ENCODE peak calls at places on chromosomes 7 and 10, in seven cellular contexts. H is colonic mucosa, B is fibroblast of lung, I is H1, T is MCF 10A, K is brain microvascular endothelial cell, V is neural progenitor cell. O is an unnamed sample.

GRCh38 chr7:85065888-85066485 is 120.9 kb downstream of the SEMA3D start:
- DNase-seq in H (no peak), B (peak), I (no peak), T (no peak), K (no peak), V (no peak), O (no peak)

GRCh38 chr10:15158972-15159371 is 9.5 kb downstream of the NMT2 start:
- DNase-seq in H (no peak), B (no peak), I (no peak), T (no peak), K (no peak), V (no peak), O (no peak)

GRCh38 chr10:51289519-51289918 is 215.2 kb downstream of the PRKG1 start:
- DNase-seq in H (no peak), B (no peak), I (no peak), T (no peak), K (no peak), V (no peak), O (no peak)

GRCh38 chr10:642186-642890 is 47.1 kb downstream of the DIP2C start:
- DNase-seq in H (peak), B (no peak), I (no peak), T (no peak), K (no peak), V (no peak), O (no peak)

GRCh38 chr7:129530881-129531391 is 28.6 kb downstream of the SMKR1 start:
- DNase-seq in H (no peak), B (peak), I (no peak), T (peak), K (peak), V (no peak), O (peak)

GRCh38 chr7:55348502-55348901 is 16.6 kb upstream of the LANCL2 start:
- DNase-seq in H (no peak), B (peak), I (no peak), T (peak), K (peak), V (no peak), O (no peak)

GRCh38 chr7:140229591-140230516 is 53.1 kb upstream of the KDM7A start:
- DNase-seq in H (peak), B (no peak), I (peak), T (no peak), K (no peak), V (peak), O (peak)

GRCh38 chr10:1408656-1409358 is 328.5 kb downstream of the ADARB2 start:
- DNase-seq in H (no peak), B (no peak), I (no peak), T (no peak), K (no peak), V (no peak), O (no peak)

GRCh38 chr10:115572740-115573455 is 479.7 kb downstream of the ATRNL1 start:
- DNase-seq in H (no peak), B (no peak), I (peak), T (peak), K (no peak), V (peak), O (no peak)

GRCh38 chr10:132173185-132173584 is 13.6 kb upstream of the DPYSL4 start:
- DNase-seq in H (no peak), B (no peak), I (no peak), T (no peak), K (no peak), V (no peak), O (no peak)

GRCh38 chr10:130022071-130022470 is 58.0 kb upstream of the EBF3 start:
- DNase-seq in H (no peak), B (no peak), I (no peak), T (no peak), K (no peak), V (no peak), O (no peak)

GRCh38 chr10:102673235-102673634 is 29.0 kb downstream of the TRIM8 start:
- DNase-seq in H (no peak), B (no peak), I (no peak), T (no peak), K (no peak), V (no peak), O (no peak)

GRCh38 chr7:104231054-104232046 is 23.5 kb upstream of the ORC5 start:
- DNase-seq in H (peak), B (peak), I (peak), T (peak), K (peak), V (peak), O (peak)

GRCh38 chr7:138556771-138557484 is 96.9 kb downstream of the TRIM24 start:
- DNase-seq in H (no peak), B (peak), I (no peak), T (no peak), K (no peak), V (no peak), O (no peak)

GRCh38 chr7:33157311-33157710 is 27.9 kb downstream of the BBS9 start:
- DNase-seq in H (no peak), B (peak), I (no peak), T (no peak), K (no peak), V (no peak), O (no peak)

GRCh38 chr7:128131115-128131514 is 99.9 kb upstream of the LRRC4 start:
- DNase-seq in H (no peak), B (no peak), I (no peak), T (no peak), K (no peak), V (no peak), O (no peak)

GRCh38 chr10:27568196-27569175 is 64.4 kb downstream of the RAB18 start:
- DNase-seq in H (no peak), B (no peak), I (no peak), T (no peak), K (no peak), V (no peak), O (no peak)

GRCh38 chr7:139673230-139673629 is 104.6 kb downstream of the HIPK2 start:
- DNase-seq in H (no peak), B (no peak), I (no peak), T (peak), K (no peak), V (no peak), O (peak)

GRCh38 chr7:142301923-142302550 is 44.2 kb upstream of the PRSS58 start:
- DNase-seq in H (no peak), B (peak), I (no peak), T (peak), K (no peak), V (no peak), O (no peak)

GRCh38 chr10:133365461-133366129 is 7.6 kb downstream of the ECHS1 start:
- DNase-seq in H (no peak), B (no peak), I (no peak), T (no peak), K (no peak), V (no peak), O (no peak)

GRCh38 chr10:117218654-117219053 is 21.4 kb downstream of the KCNK18 start:
- DNase-seq in H (no peak), B (no peak), I (no peak), T (no peak), K (no peak), V (peak), O (no peak)

GRCh38 chr7:22841954-22842353 is 19.3 kb upstream of the TOMM7 start:
- DNase-seq in H (no peak), B (no peak), I (no peak), T (no peak), K (no peak), V (peak), O (no peak)

GRCh38 chr10:110503528-110504110 is 5.9 kb downstream of the DUSP5 start:
- DNase-seq in H (no peak), B (no peak), I (no peak), T (no peak), K (no peak), V (no peak), O (no peak)

GRCh38 chr10:78277267-78277666 is 243.6 kb downstream of the RPS24 start:
- DNase-seq in H (no peak), B (no peak), I (no peak), T (no peak), K (no peak), V (no peak), O (no peak)

GRCh38 chr7:44110724-44111635 is 6.8 kb downstream of the AEBP1 start:
- DNase-seq in H (no peak), B (no peak), I (no peak), T (peak), K (no peak), V (no peak), O (no peak)

GRCh38 chr10:70418229-70418628 is 14.3 kb downstream of the EIF4EBP2 start:
- DNase-seq in H (no peak), B (peak), I (no peak), T (peak), K (peak), V (no peak), O (no peak)

GRCh38 chr10:104937528-104937927 is 296.4 kb downstream of the SORCS3 start:
- DNase-seq in H (no peak), B (peak), I (no peak), T (peak), K (no peak), V (no peak), O (no peak)

GRCh38 chr7:102469972-102470825 is 5.4 kb downstream of the LRWD1 start:
- DNase-seq in H (peak), B (no peak), I (peak), T (no peak), K (no peak), V (no peak), O (no peak)

GRCh38 chr7:134890246-134891240 is 95.8 kb upstream of the AGBL3 start:
- DNase-seq in H (no peak), B (peak), I (no peak), T (peak), K (peak), V (no peak), O (no peak)

GRCh38 chr7:105849122-105849855 is 27.1 kb downstream of the ATXN7L1 start:
- DNase-seq in H (no peak), B (no peak), I (no peak), T (no peak), K (peak), V (no peak), O (peak)

GRCh38 chr7:101947899-101948298 is 130.5 kb downstream of the CUX1 start:
- DNase-seq in H (no peak), B (peak), I (no peak), T (no peak), K (peak), V (no peak), O (no peak)

GRCh38 chr7:79523426-79523825 is 70.0 kb upstream of the MAGI2 start:
- DNase-seq in H (no peak), B (no peak), I (no peak), T (no peak), K (no peak), V (no peak), O (no peak)

GRCh38 chr10:28367865-28368541 is 65.1 kb upstream of the MPP7 start:
- DNase-seq in H (peak), B (peak), I (no peak), T (no peak), K (no peak), V (no peak), O (peak)

GRCh38 chr7:37982423-37982822 is 62.0 kb downstream of the EPDR1 start:
- DNase-seq in H (no peak), B (peak), I (no peak), T (no peak), K (no peak), V (no peak), O (no peak)

GRCh38 chr7:957418-958220 is 3.1 kb upstream of the ADAP1 start:
- DNase-seq in H (no peak), B (no peak), I (no peak), T (no peak), K (no peak), V (peak), O (no peak)

GRCh38 chr10:84335516-84335915 is 7.1 kb downstream of the CCSER2 start:
- DNase-seq in H (no peak), B (no peak), I (no peak), T (no peak), K (no peak), V (no peak), O (no peak)

GRCh38 chr7:125427676-125428075 is 498.1 kb upstream of the POT1 start:
- DNase-seq in H (no peak), B (no peak), I (no peak), T (no peak), K (no peak), V (no peak), O (no peak)

DNA sequence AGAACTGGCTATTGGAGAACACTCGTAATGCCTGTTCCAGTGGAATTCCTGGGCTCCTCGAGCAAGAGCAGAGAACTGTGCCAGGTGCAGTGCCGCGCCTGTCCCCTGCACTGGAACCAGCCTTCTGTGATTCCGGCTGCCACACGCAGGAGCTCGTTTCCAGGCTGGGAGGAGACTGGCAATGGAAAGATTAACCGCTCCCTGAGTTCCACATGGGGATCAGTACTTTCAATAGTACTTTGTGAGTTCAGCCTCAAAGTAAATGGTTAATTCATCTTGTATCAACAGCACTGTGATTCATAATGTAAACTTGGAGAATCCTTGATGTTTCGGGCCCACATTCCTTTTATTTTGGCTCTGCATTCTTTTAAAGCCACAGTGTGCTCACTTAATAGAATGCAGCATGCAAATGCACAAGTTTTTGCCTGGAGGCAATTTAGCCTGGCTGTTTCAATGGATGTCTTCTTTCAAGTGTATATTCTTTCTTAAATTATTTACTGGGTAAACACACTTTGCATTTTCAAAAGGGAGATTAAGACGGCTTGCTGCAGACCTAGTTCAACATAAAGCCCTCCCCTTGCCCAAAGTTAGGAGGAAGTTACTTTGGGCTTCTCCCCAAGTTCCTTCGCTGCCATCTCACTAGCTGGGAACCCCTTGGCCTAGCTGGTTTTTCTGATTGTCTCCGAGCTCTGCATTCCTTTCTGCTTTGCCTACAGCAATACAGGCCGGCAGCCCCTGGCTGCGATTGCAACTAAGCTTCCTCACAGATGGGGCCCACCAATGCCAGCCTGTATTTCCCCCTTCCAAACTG is 138.1 kb upstream of the TCF7L2 start:
- DNase-seq in H (peak), B (peak), I (peak), T (peak), K (peak), V (peak), O (no peak)
- TF ChIP-seq CTCF in H (no peak), B (no peak), I (no peak), T (no peak), K (no peak), V (no peak), O (no peak)

DNA sequence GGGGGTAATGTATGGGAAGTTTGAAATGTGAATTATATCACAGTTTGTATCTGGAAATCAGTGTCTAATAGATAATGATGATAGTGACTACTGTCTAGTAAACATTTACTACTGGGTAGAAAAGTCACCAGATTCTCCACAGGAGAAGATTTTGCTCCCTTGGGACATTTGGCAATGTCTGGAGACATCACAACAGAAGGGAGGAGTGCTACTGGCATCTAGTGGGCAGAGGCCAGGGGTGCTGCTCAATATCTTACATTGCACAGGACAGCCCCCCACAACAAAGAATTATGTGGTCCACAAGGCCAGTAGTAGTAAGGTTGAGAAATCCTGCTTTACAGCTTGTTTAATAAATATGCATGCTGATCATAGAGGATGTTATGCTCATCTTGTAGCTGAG is 92.3 kb upstream of the PRPS1L1 start:
- DNase-seq in H (no peak), B (peak), I (no peak), T (peak), K (peak), V (peak), O (peak)
- TF ChIP-seq CTCF in H (no peak), B (peak), I (peak), T (no peak), K (peak), V (peak), O (no peak)

DNA sequence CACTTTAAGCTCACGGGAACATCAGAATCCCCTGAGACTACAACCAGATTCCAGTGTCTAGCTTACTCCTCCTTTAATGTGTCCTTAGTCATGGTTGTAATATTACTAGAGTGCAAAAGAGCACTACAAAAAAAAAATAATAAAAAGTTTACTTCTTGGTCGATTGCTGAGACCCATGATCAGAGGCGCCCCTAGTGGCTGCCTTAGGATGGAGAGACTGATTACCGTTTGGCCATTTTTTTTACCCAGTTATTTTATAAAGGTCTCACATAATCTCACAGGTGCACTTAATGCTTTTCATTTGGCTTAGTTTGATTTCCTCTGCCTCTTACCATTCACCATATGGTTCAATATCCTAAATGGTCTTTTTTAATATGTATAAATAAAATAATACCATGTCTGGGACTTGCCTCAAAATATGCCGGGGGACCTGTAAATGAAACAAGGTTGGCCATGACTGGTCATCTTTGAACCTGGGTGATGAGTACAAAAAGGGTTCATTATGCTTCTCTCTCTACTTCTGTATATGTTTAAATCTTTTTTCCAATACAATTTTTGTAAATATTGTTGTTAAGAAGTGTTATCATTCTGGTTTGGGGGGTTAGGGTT is 331.5 kb upstream of the NFE2L3 start:
- DNase-seq in H (no peak), B (no peak), I (no peak), T (peak), K (no peak), V (peak), O (peak)
- TF ChIP-seq CTCF in H (peak), B (peak), I (peak), T (peak), K (peak), V (peak), O (peak)

GRCh38 chr10:124059552-124059951 is 33.8 kb downstream of the CHST15 start:
- DNase-seq in H (no peak), B (no peak), I (no peak), T (no peak), K (no peak), V (no peak), O (no peak)
- TF ChIP-seq CTCF in H (no peak), B (no peak), I (no peak), T (no peak), K (no peak), V (no peak), O (no peak)

GRCh38 chr10:34723746-34724145 is 91.3 kb downstream of the PARD3 start:
- DNase-seq in H (peak), B (peak), I (peak), T (peak), K (peak), V (peak), O (no peak)
- TF ChIP-seq CTCF in H (peak), B (peak), I (no peak), T (peak), K (peak), V (peak), O (no peak)